ENCODE peak calls at places on chromosomes 4 and X, in five cellular contexts. Y is spleen, B is mesenchymal stem cell, K is tibial artery, J is astrocyte of the spinal cord. N is an unnamed sample.

GRCh38 chr4:186536285-186536684 is 19.1 kb downstream of the MTNR1A start:
- DNase-seq in Y (no peak), B (no peak), K (no peak), J (no peak), N (no peak)

GRCh38 chrX:15594371-15594770 is 6.4 kb downstream of the ACE2 start:
- DNase-seq in Y (no peak), B (no peak), K (no peak), J (no peak), N (no peak)

GRCh38 chr4:106530816-106531215 is 162.2 kb upstream of the GIMD1 start:
- DNase-seq in Y (no peak), B (peak), K (no peak), J (peak), N (peak)

GRCh38 chr4:22299678-22300077 is 216.2 kb downstream of the ADGRA3 start:
- DNase-seq in Y (no peak), B (no peak), K (no peak), J (no peak), N (no peak)

GRCh38 chr4:1402021-1402515 is 4.2 kb downstream of the NKX1-1 start:
- DNase-seq in Y (peak), B (no peak), K (peak), J (no peak), N (no peak)

GRCh38 chr4:54015421-54016065 is 48.9 kb downstream of the CHIC2 start:
- DNase-seq in Y (no peak), B (no peak), K (no peak), J (no peak), N (no peak)

GRCh38 chr4:165175879-165176278 is 31.5 kb upstream of the KLHL2 start:
- DNase-seq in Y (no peak), B (no peak), K (no peak), J (no peak), N (peak)

GRCh38 chrX:77426811-77427210 is 20.4 kb upstream of the FGF16 start:
- DNase-seq in Y (no peak), B (no peak), K (no peak), J (peak), N (peak)

GRCh38 chr4:2798399-2799301 is 5.8 kb downstream of the SH3BP2 start:
- DNase-seq in Y (peak), B (peak), K (peak), J (no peak), N (peak)

GRCh38 chr4:107666134-107666533 is 53.9 kb downstream of the PAPSS1 start:
- DNase-seq in Y (no peak), B (peak), K (no peak), J (peak), N (peak)

GRCh38 chr4:168831585-168831918 is 178.5 kb downstream of the CBR4 start:
- DNase-seq in Y (no peak), B (no peak), K (no peak), J (no peak), N (no peak)

GRCh38 chr4:98657531-98658286 is 702 bp downstream of the TSPAN5 start:
- DNase-seq in Y (peak), B (peak), K (no peak), J (peak), N (peak)

DNA sequence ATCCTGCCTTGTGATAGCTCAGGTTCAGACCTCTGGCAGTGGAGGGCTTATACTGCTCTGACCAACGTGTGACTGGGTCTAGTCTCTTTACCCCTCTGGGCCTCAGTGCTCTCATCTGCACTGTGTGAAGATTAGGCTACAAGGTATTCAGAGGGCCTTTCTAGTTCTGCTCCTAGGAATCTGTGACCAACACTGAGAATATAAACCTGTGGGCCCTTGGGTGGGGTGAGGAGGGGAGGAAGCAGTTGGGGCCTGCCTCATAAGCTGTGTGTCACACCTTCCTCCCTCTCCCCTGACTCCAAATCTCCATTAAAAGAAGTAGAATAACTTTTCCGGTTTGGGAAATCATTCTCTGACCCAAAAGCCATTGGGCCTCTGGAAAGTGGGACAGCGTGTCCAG is 66.3 kb upstream of the MSN start:
- DNase-seq in Y (no peak), B (no peak), K (no peak), J (no peak), N (no peak)
- H3K4me3 ChIP-seq in Y (no peak), B (no peak), K (no peak), J (no peak), N (no peak)

GRCh38 chrX:37349131-37350033 is at the start of gene PRRG1:
- DNase-seq in Y (peak), B (peak), K (peak), J (peak), N (peak)

GRCh38 chrX:37348237-37349130 is 680 bp upstream of the PRRG1 start:
- DNase-seq in Y (peak), B (peak), K (no peak), J (peak), N (peak)

GRCh38 chrX:37350034-37350365 is 836 bp downstream of the PRRG1 start:
- DNase-seq in Y (no peak), B (peak), K (no peak), J (peak), N (peak)

DNA sequence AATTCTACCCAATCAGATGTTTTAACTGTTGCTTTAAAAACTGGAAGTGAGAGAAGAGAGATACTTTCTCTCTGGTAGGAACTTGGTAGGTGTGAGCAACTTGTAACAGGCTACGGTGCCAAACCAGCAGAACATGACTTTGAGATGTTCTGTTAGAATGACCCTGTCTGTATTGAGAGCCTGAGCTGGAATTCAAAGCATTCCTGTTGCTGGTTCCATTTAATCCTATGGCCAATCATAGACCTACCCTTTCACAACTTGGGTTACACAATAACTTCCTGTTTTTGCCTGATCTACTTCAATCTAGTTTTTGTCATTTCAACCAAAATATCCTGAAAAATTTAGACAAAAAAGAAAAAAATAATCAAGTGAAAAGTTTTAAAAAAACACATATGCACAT is 1.7 kb upstream of the PRRG1 start:
- DNase-seq in Y (no peak), B (peak), K (no peak), J (peak), N (peak)
- H3K4me3 ChIP-seq in Y (no peak), B (no peak), K (no peak), J (no peak), N (no peak)

DNA sequence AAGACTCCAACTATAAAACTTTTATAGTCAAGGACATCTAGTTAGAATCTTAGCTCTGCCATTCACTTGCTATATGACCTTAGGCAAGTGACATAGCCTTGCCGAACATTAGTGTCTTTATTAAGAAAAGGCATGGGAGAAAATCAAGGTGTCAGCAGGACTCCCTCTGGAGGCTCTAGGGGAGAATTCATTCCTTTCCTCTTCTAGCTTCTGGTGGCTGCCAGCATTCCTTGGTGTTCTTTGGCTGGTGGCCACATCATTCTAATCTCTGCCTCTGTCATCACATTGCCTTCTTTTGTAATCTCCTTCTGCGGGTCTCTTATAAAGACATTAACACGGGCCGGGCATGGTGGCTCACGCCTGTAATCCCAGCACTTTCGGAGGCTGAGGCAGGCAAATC is 99.8 kb downstream of the PPP1R2C start:
- DNase-seq in Y (no peak), B (peak), K (no peak), J (no peak), N (peak)
- H3K4me3 ChIP-seq in Y (no peak), B (no peak), K (no peak), J (no peak), N (no peak)

GRCh38 chrX:113429011-113429410 is 588.4 kb upstream of the AMOT start:
- DNase-seq in Y (no peak), B (no peak), K (no peak), J (no peak), N (no peak)
- H3K4me3 ChIP-seq in Y (no peak), B (no peak), K (no peak), J (no peak), N (no peak)

DNA sequence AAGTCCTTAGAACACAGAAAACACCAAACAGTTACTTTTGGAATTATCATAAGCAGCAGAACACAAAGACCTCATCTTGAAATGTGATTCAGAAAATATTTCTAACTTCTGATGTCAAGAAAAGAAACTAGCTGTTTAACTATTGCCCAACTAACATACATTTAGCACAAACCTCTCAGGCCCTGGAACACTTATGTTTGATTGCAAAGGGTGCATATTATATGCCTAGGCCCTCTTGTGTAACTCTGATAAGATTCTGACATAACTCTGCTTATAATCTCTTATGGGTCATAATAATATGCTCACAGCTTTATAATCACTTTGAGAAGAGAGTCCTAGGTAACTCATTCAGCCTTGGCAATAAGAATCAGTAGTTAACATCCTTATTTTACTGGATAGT is 62.6 kb downstream of the TBC1D9 start:
- DNase-seq in Y (no peak), B (no peak), K (no peak), J (no peak), N (peak)
- H3K4me3 ChIP-seq in Y (no peak), B (no peak), K (no peak), J (no peak), N (no peak)

DNA sequence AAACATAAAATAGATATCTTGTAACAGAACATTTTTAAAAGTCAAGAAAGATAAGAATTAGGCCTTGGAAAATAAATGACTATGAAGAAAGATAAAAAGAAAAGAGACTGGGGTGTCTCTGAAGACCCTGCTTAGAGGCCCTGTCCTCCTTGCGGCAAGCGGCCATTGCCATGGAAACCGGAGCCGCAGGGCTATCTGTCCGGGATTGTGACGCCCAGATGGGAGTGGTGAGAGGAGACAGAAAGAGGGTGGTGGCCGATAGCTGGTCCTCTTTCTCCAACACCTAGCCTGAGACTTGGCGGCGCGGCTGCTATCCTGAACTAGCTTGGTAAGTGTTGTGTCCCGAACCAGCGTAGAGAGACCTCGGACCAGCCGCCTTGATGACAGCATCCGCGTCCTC is at the start of gene DUSP21:
- DNase-seq in Y (no peak), B (no peak), K (no peak), J (no peak), N (no peak)
- H3K4me3 ChIP-seq in Y (no peak), B (no peak), K (no peak), J (no peak), N (no peak)